ENCODE peak calls at places on chromosome 9, in nine cellular contexts. L is HEK293T; E is epithelial cell of proximal tubule; S is mesothelial cell of epicardium; F is choroid plexus epithelial cell; Q is activated naive CD8-positive, alpha-beta T cell treated with anti-CD3 and anti-CD28 coated beads, Interleukin-2, amount 50 U/mL, for 24 hours; H is NCI-H1105; M is stimulated activated naive B cell treated with anti-CD40 and anti-IgM and Interleukin-4, amounts not matched to agents 10 μg/mL and 1 μg/mL and 100 μg/mL, for 72 hours; A is brain microvascular endothelial cell. V is an unnamed sample.

GRCh38 chr9:101443358-101443757 is 7.8 kb upstream of the ALDOB start:
- DNase-seq in L (no peak), E (no peak), S (no peak), F (no peak), Q (no peak), H (peak), M (no peak), A (no peak), V (peak)

GRCh38 chr9:32701321-32702022 is 66.0 kb upstream of the TAF1L start:
- DNase-seq in L (no peak), E (no peak), S (no peak), F (no peak), Q (no peak), H (no peak), M (no peak), A (no peak), V (no peak)

GRCh38 chr9:82805027-82805426 is 257.9 kb downstream of the RASEF start:
- DNase-seq in L (no peak), E (no peak), S (no peak), F (no peak), Q (no peak), H (no peak), M (no peak), A (no peak), V (no peak)

GRCh38 chr9:77647659-77648457 is at the start of gene GNA14:
- DNase-seq in L (no peak), E (no peak), S (no peak), F (peak), Q (peak), H (no peak), M (no peak), A (no peak), V (peak)

GRCh38 chr9:126708178-126708577 is 94.5 kb downstream of the LMX1B start:
- DNase-seq in L (peak), E (no peak), S (no peak), F (no peak), Q (no peak), H (no peak), M (no peak), A (no peak), V (no peak)

GRCh38 chr9:79637180-79637925 is 65.6 kb downstream of the TLE4 start:
- DNase-seq in L (no peak), E (no peak), S (no peak), F (peak), Q (no peak), H (no peak), M (no peak), A (no peak), V (no peak)

GRCh38 chr9:130265431-130266235 is at the start of gene HMCN2:
- DNase-seq in L (peak), E (no peak), S (no peak), F (peak), Q (no peak), H (no peak), M (no peak), A (no peak), V (peak)

GRCh38 chr9:70260606-70261005 is 1.8 kb downstream of the SMC5 start:
- DNase-seq in L (no peak), E (no peak), S (no peak), F (no peak), Q (no peak), H (no peak), M (peak), A (no peak), V (no peak)

GRCh38 chr9:136328011-136328621 is 777 bp downstream of the GPSM1 start:
- DNase-seq in L (no peak), E (no peak), S (no peak), F (no peak), Q (no peak), H (peak), M (no peak), A (no peak), V (no peak)

GRCh38 chr9:132997591-132997990 is 19.1 kb downstream of the GFI1B start:
- DNase-seq in L (no peak), E (no peak), S (no peak), F (peak), Q (no peak), H (no peak), M (no peak), A (peak), V (no peak)

GRCh38 chr9:138023394-138024124 is 146.0 kb downstream of the CACNA1B start:
- DNase-seq in L (no peak), E (no peak), S (no peak), F (no peak), Q (no peak), H (no peak), M (no peak), A (no peak), V (no peak)

GRCh38 chr9:2808105-2808504 is 35.8 kb downstream of the PUM3 start:
- DNase-seq in L (no peak), E (no peak), S (no peak), F (no peak), Q (no peak), H (no peak), M (no peak), A (no peak), V (no peak)

GRCh38 chr9:75001719-75002421 is 26.2 kb downstream of the CARNMT1 start:
- DNase-seq in L (peak), E (peak), S (no peak), F (peak), Q (no peak), H (peak), M (peak), A (peak), V (no peak)

GRCh38 chr9:36798350-36799065 is 225.8 kb downstream of the MELK start:
- DNase-seq in L (peak), E (no peak), S (no peak), F (no peak), Q (no peak), H (no peak), M (no peak), A (no peak), V (no peak)

GRCh38 chr9:82613516-82613915 is 449.4 kb downstream of the RASEF start:
- DNase-seq in L (no peak), E (no peak), S (no peak), F (no peak), Q (no peak), H (no peak), M (no peak), A (no peak), V (no peak)

GRCh38 chr9:113580041-113580953 is 116.8 kb downstream of the RGS3 start:
- DNase-seq in L (no peak), E (no peak), S (no peak), F (peak), Q (peak), H (no peak), M (peak), A (no peak), V (peak)

GRCh38 chr9:9799287-9799686 is 813.5 kb downstream of the PTPRD start:
- DNase-seq in L (no peak), E (no peak), S (no peak), F (no peak), Q (no peak), H (no peak), M (no peak), A (no peak), V (no peak)

GRCh38 chr9:110256142-110256391 is 240 bp downstream of the TXN start:
- DNase-seq in L (no peak), E (no peak), S (peak), F (no peak), Q (no peak), H (no peak), M (no peak), A (peak), V (no peak)

GRCh38 chr9:124698265-124698664 is 72.8 kb downstream of the NR6A1 start:
- DNase-seq in L (no peak), E (no peak), S (no peak), F (peak), Q (no peak), H (no peak), M (no peak), A (peak), V (no peak)

GRCh38 chr9:75102177-75102790 is 14.0 kb downstream of the OSTF1 start:
- DNase-seq in L (no peak), E (no peak), S (no peak), F (no peak), Q (no peak), H (no peak), M (no peak), A (no peak), V (no peak)

GRCh38 chr9:23586906-23587305 is 239.1 kb downstream of the ELAVL2 start:
- DNase-seq in L (no peak), E (no peak), S (no peak), F (no peak), Q (no peak), H (no peak), M (no peak), A (no peak), V (no peak)

GRCh38 chr9:109417054-109417453 is 81.1 kb downstream of the PTPN3 start:
- DNase-seq in L (no peak), E (no peak), S (no peak), F (no peak), Q (no peak), H (no peak), M (no peak), A (no peak), V (no peak)

GRCh38 chr9:124035001-124035650 is 23.6 kb downstream of the LHX2 start:
- DNase-seq in L (no peak), E (no peak), S (no peak), F (no peak), Q (no peak), H (no peak), M (no peak), A (no peak), V (no peak)

GRCh38 chr9:28741459-28741858 is 1168.2 kb upstream of the C9orf72 start:
- DNase-seq in L (no peak), E (no peak), S (no peak), F (no peak), Q (no peak), H (no peak), M (no peak), A (no peak), V (no peak)

GRCh38 chr9:111852291-111852690 is 44.3 kb upstream of the UGCG start:
- DNase-seq in L (no peak), E (no peak), S (no peak), F (no peak), Q (no peak), H (no peak), M (no peak), A (no peak), V (no peak)

GRCh38 chr9:91676042-91676441 is 252.4 kb upstream of the NFIL3 start:
- DNase-seq in L (no peak), E (no peak), S (no peak), F (no peak), Q (no peak), H (no peak), M (no peak), A (no peak), V (no peak)

GRCh38 chr9:107890921-107891465 is 401.4 kb upstream of the KLF4 start:
- DNase-seq in L (no peak), E (peak), S (no peak), F (no peak), Q (no peak), H (no peak), M (no peak), A (no peak), V (no peak)